ENCODE peak calls at places on chromosomes 1 and 21, in eight cellular contexts. H, X, A, I, T, L, C and B are unnamed samples.

GRCh38 chr1:185996211-185996610 is 262.0 kb downstream of the HMCN1 start:
- DNase-seq in H (no peak), X (no peak), A (no peak), I (peak), T (no peak), L (no peak), C (peak), B (no peak)

GRCh38 chr1:28056129-28056925 is 32.1 kb downstream of the EYA3 start:
- DNase-seq in H (no peak), X (no peak), A (no peak), I (no peak), T (peak), L (peak), C (no peak), B (no peak)

GRCh38 chr1:8468751-8469150 is 150.8 kb downstream of the SLC45A1 start:
- DNase-seq in H (no peak), X (no peak), A (no peak), I (no peak), T (no peak), L (no peak), C (no peak), B (no peak)

GRCh38 chr1:185420588-185421081 is 103.6 kb upstream of the IVNS1ABP start:
- DNase-seq in H (no peak), X (no peak), A (no peak), I (no peak), T (no peak), L (no peak), C (no peak), B (no peak)

GRCh38 chr1:106998431-106999002 is 58.0 kb upstream of the PRMT6 start:
- DNase-seq in H (no peak), X (no peak), A (no peak), I (no peak), T (no peak), L (no peak), C (no peak), B (no peak)

GRCh38 chr21:44927587-44928461 is 7.1 kb upstream of the ITGB2 start:
- DNase-seq in H (no peak), X (no peak), A (no peak), I (peak), T (peak), L (peak), C (no peak), B (no peak)

GRCh38 chr1:178488393-178488792 is 8.4 kb downstream of the CLEC20A start:
- DNase-seq in H (no peak), X (no peak), A (no peak), I (no peak), T (no peak), L (no peak), C (no peak), B (no peak)

GRCh38 chr1:54051936-54052469 is 1.0 kb downstream of the TMEM59 start:
- DNase-seq in H (no peak), X (no peak), A (no peak), I (no peak), T (peak), L (no peak), C (no peak), B (no peak)

GRCh38 chr21:15063081-15063820 is 1.5 kb downstream of the NRIP1 start:
- DNase-seq in H (no peak), X (no peak), A (no peak), I (no peak), T (no peak), L (no peak), C (no peak), B (no peak)

GRCh38 chr1:82485591-82486369 is 685.0 kb downstream of the ADGRL2 start:
- DNase-seq in H (no peak), X (no peak), A (no peak), I (no peak), T (no peak), L (no peak), C (no peak), B (no peak)

GRCh38 chr1:232610187-232610901 is 19.6 kb downstream of the SIPA1L2 start:
- DNase-seq in H (no peak), X (no peak), A (no peak), I (no peak), T (no peak), L (no peak), C (no peak), B (no peak)

DNA sequence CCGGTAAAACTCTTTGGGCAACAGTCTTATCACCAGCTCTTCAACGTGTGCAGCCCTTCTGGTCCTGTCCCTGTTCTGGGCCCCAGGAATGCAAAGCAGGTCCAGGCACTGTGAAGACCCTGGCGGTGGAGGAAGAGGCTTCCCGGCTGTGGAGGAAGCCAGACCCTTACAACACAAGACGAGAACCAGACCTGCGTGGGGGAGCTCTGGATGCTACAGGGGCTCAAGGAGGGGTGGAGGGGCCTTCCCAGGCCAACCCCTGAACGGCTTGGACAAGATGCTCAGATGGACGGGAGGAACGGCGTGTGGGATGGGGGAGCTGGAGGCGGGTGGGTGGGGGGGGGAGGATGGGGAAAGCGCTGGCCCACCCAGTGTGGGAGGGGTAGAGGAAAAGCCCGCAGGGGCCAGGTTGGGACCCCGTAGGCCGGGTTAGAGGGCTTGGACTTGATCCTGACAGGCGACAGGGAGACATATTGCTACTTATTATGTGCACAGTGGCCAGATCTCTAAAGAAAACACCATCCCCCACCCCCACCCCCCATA is 5.1 kb upstream of the OLIG2 start:
- DNase-seq in H (no peak), X (no peak), A (no peak), I (no peak), T (no peak), L (no peak), C (no peak), B (no peak)
- TF ChIP-seq CTCF in H (no peak), X (no peak), A (no peak), I (no peak), T (no peak), L (no peak), C (no peak), B (no peak)

GRCh38 chr1:216111842-216112241 is 311.4 kb downstream of the USH2A start:
- DNase-seq in H (no peak), X (no peak), A (no peak), I (peak), T (no peak), L (no peak), C (no peak), B (no peak)
- TF ChIP-seq CTCF in H (no peak), X (no peak), A (no peak), I (peak), T (no peak), L (no peak), C (peak), B (peak)

GRCh38 chr1:89599332-89599630 is 33.6 kb upstream of the LRRC8C start:
- DNase-seq in H (no peak), X (no peak), A (no peak), I (no peak), T (no peak), L (no peak), C (no peak), B (no peak)
- TF ChIP-seq CTCF in H (no peak), X (peak), A (no peak), I (peak), T (no peak), L (no peak), C (no peak), B (peak)

DNA sequence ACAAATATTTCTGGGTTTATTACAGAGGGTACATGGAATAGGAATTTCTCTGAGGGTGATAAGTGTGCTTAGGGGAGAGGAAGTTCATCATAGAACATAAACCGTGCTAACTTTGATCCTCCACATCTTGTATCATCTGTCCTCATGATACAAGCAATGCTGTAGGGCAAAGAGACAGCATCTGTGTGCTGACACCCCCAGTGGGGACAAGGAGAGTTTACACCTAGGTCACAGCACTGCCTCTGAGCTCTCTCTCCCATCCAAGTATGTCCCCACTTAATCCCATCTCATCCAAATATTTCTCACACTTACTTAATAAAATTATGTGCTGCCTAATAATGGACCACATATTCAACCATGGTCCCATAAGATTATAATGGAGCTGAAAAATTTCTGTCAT is 4.3 kb upstream of the TEDDM1 start:
- DNase-seq in H (no peak), X (no peak), A (no peak), I (no peak), T (no peak), L (no peak), C (no peak), B (no peak)
- TF ChIP-seq CTCF in H (no peak), X (no peak), A (no peak), I (peak), T (no peak), L (peak), C (no peak), B (no peak)